ENCODE peak calls at places on chromosome 4, in seven cellular contexts. S is psoas muscle; O is sigmoid colon; C is HepG2; X is heart left ventricle; T is CD4-positive, alpha-beta T cell; Z is HL-60. H is an unnamed sample.

GRCh38 chr4:37981844-37982720 is 21.9 kb downstream of the PTTG2 start:
- DNase-seq in S (no peak), O (no peak), Z (no peak), T (no peak), X (no peak), C (peak; percentile 28), H (no peak)

GRCh38 chr4:84691170-84691691 is 108.3 kb downstream of the CDS1 start:
- DNase-seq in Z (peak; percentile 58), T (no peak), X (no peak), C (no peak), O (no peak), S (no peak), H (no peak)

GRCh38 chr4:153212755-153213154 is 8.5 kb downstream of the TRIM2 start:
- DNase-seq in C (no peak), Z (no peak), X (no peak), T (no peak), O (no peak), S (no peak), H (no peak)

GRCh38 chr4:153651041-153651960 is 32.8 kb upstream of the TLR2 start:
- DNase-seq in O (peak; percentile 80), Z (peak; percentile 95), S (no peak), C (no peak), T (no peak), X (peak; percentile 38), H (peak; percentile 18)

GRCh38 chr4:40933272-40934053 is 183.7 kb downstream of the NSUN7 start:
- DNase-seq in O (no peak), Z (no peak), S (peak; percentile 63), C (no peak), X (no peak), T (no peak), H (no peak)

GRCh38 chr4:31007858-31008257 is 287.7 kb downstream of the PCDH7 start:
- DNase-seq in S (no peak), T (no peak), C (no peak), O (no peak), Z (no peak), X (no peak), H (no peak)

GRCh38 chr4:14096406-14096965 is 469.0 kb upstream of the BOD1L1 start:
- DNase-seq in Z (no peak), X (no peak), O (no peak), S (no peak), C (no peak), T (no peak), H (no peak)

GRCh38 chr4:121693450-121693849 is 3.3 kb downstream of the ANXA5 start:
- DNase-seq in Z (no peak), S (no peak), O (no peak), X (no peak), C (no peak), T (no peak), H (no peak)

GRCh38 chr4:8917868-8918783 is 46.5 kb upstream of the HMX1 start:
- DNase-seq in Z (peak; percentile 49), O (peak; percentile 65), C (peak; percentile 23), S (peak; percentile 69), X (peak; percentile 41), T (peak; percentile 63), H (peak; percentile 40)

GRCh38 chr4:106587558-106587957 is 219.0 kb upstream of the GIMD1 start:
- DNase-seq in X (no peak), Z (no peak), T (no peak), S (no peak), O (no peak), C (no peak), H (no peak)

GRCh38 chr4:3442959-3443749 is 1.4 kb downstream of the HGFAC start:
- DNase-seq in X (no peak), O (no peak), S (peak; percentile 77), T (peak; percentile 73), C (peak; percentile 39), Z (peak; percentile 53), H (peak; percentile 33)
- H3K27me3 ChIP-seq in X (no peaks in the 10 kb centered on the region), O (peaks cover 3% of the 10 kb centered on the region), S (no peaks in the 10 kb centered on the region), T (no peaks in the 10 kb centered on the region), C (no peaks in the 10 kb centered on the region), Z (no peaks in the 10 kb centered on the region), H (no peaks in the 10 kb centered on the region)

DNA sequence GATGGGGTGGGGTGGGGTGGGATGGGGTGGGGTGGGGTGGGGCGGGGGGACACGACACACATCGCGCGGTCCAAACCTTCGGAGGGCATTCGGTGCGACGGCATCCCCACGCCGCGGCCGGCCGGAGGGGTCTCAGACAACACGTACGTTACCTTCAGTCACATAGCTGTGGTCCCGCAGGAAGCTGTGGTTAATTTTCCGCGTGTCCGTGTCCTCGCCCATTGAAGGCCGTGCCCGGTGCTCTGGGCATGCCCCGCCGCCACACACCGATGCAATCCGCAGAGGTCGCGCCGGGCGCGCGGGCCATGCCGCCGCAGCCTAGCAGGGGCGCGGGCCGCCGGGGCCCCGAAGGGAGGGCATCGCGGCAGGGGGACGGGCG is 417 bp downstream of the PPP2R2C start:
- DNase-seq in Z (no peak), C (no peak), O (peak; percentile 28), T (no peak), S (no peak), X (no peak), H (no peak)
- H3K27me3 ChIP-seq in Z (peaks cover 40% of the 10 kb centered on the region), C (peaks cover 50% of the 10 kb centered on the region), O (peaks cover 90% of the 10 kb centered on the region), T (peaks cover 56% of the 10 kb centered on the region), S (peaks cover 77% of the 10 kb centered on the region), X (peaks cover 54% of the 10 kb centered on the region), H (peaks cover 20% of the 10 kb centered on the region)

GRCh38 chr4:112510191-112510467 is 5.9 kb downstream of the NEUROG2 start:
- DNase-seq in O (no peak), T (no peak), C (no peak), S (no peak), X (no peak), Z (no peak), H (no peak)

GRCh38 chr4:112510468-112511293 is 5.3 kb downstream of the NEUROG2 start:
- DNase-seq in X (no peak), O (no peak), S (no peak), Z (no peak), C (no peak), T (no peak), H (no peak)

GRCh38 chr4:112514079-112514448 is 1.9 kb downstream of the NEUROG2 start:
- DNase-seq in S (no peak), Z (no peak), O (no peak), T (no peak), C (no peak), X (no peak), H (no peak)

GRCh38 chr4:112509243-112510190 is 6.5 kb downstream of the NEUROG2 start:
- DNase-seq in X (no peak), T (no peak), O (no peak), S (no peak), C (no peak), Z (no peak), H (no peak)

DNA sequence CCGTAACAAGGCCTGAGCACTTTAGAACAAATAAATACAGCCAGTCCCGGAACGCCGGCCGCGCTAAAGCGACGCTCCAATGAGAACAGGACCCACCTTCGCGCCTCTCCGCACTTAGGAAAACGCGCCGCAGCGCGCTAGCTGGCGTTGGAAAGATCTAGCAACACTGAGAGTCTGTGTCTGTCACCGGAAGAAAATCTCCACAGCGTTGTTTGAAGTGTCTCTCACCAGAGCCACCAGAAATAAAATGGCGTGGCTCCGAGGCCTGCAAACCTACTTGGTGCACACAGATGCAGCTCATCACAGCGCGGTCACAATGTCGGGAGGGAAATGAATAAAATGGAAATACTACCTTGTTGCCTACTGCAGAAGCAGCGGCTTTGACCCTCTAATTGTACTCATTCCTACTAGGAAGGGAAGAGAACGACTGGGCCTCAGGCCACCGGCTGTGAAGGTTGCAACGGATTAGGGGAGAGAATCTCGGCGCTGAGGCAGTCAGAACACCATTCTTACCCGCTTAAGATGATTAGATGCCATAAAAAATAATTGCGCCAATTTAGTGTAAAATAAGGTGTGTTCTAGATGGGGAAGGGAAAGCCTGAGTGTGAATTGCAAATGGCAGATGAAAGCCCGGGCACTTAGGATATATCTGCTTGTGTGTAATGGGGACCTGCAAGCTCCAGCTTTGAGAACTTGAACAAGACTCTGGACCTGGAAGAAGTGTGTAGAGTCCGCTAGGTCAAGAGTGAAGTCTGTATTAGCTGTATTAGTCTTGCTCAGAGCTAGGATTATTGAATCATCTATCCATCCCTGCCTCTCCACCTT is 4.5 kb downstream of the NEUROG2 start:
- DNase-seq in X (no peak), C (no peak), O (no peak), Z (no peak), T (no peak), S (no peak), H (no peak)
- H3K27me3 ChIP-seq in X (peaks cover 100% of the 10 kb centered on the region), C (peaks cover 61% of the 10 kb centered on the region), O (peaks cover 99% of the 10 kb centered on the region), Z (peaks cover 72% of the 10 kb centered on the region), T (peaks cover 92% of the 10 kb centered on the region), S (peaks cover 99% of the 10 kb centered on the region), H (peaks cover 6% of the 10 kb centered on the region)

GRCh38 chr4:188329526-188329925 is 190.3 kb downstream of the TRIML1 start:
- DNase-seq in X (no peak), O (no peak), Z (no peak), C (peak; percentile 3), S (no peak), T (no peak), H (peak; percentile 2)
- H3K27me3 ChIP-seq in X (no peaks in the 10 kb centered on the region), O (no peaks in the 10 kb centered on the region), Z (no peaks in the 10 kb centered on the region), C (no peaks in the 10 kb centered on the region), S (no peaks in the 10 kb centered on the region), T (no peaks in the 10 kb centered on the region), H (no peaks in the 10 kb centered on the region)